ENCODE peak calls at places on chromosomes 13 and 19, in ten cellular contexts. N is testis, O is WERI-Rb-1, X is SK-N-SH, T is heart left ventricle, D is body of pancreas, J is AG04450, V is stomach, K is ovary, Z is fibroblast of villous mesenchyme. A is an unnamed sample.

GRCh38 chr19:33736158-33736557 is 60.5 kb upstream of the KCTD15 start:
- DNase-seq in N (no peak), O (no peak), X (no peak), T (peak), D (no peak), J (no peak), V (no peak), K (no peak), Z (no peak), A (no peak)

GRCh38 chr13:48446454-48446853 is 33.5 kb upstream of the LPAR6 start:
- DNase-seq in N (no peak), O (no peak), X (no peak), T (no peak), D (no peak), J (peak), V (no peak), K (no peak), Z (peak), A (peak)

GRCh38 chr13:31349156-31349555 is 149.4 kb downstream of the B3GLCT start:
- DNase-seq in N (no peak), O (no peak), X (no peak), T (no peak), D (no peak), J (no peak), V (no peak), K (no peak), Z (no peak), A (no peak)

GRCh38 chr13:100514788-100515409 is 73.7 kb downstream of the GGACT start:
- DNase-seq in N (peak), O (peak), X (peak), T (peak), D (peak), J (peak), V (peak), K (peak), Z (peak), A (no peak)

GRCh38 chr19:51006406-51006805 is 5.0 kb upstream of the KLK8 start:
- DNase-seq in N (no peak), O (no peak), X (peak), T (no peak), D (no peak), J (no peak), V (no peak), K (no peak), Z (no peak), A (no peak)

GRCh38 chr13:67619987-67620386 is 389.9 kb upstream of the PCDH9 start:
- DNase-seq in N (no peak), O (no peak), X (no peak), T (no peak), D (no peak), J (peak), V (no peak), K (no peak), Z (no peak), A (peak)

GRCh38 chr13:54945978-54946377 is 1917.4 kb downstream of the OLFM4 start:
- DNase-seq in N (no peak), O (no peak), X (no peak), T (no peak), D (no peak), J (no peak), V (no peak), K (no peak), Z (no peak), A (no peak)

GRCh38 chr19:52638601-52639000 is 446 bp upstream of the ZNF83 start:
- DNase-seq in N (peak), O (no peak), X (peak), T (no peak), D (no peak), J (peak), V (no peak), K (peak), Z (peak), A (no peak)

GRCh38 chr19:10565028-10565566 is 713 bp downstream of the KRI1 start:
- DNase-seq in N (no peak), O (peak), X (peak), T (no peak), D (peak), J (no peak), V (peak), K (peak), Z (peak), A (no peak)

GRCh38 chr13:40581277-40581579 is 85.2 kb downstream of the FOXO1 start:
- DNase-seq in N (no peak), O (no peak), X (no peak), T (no peak), D (no peak), J (no peak), V (no peak), K (no peak), Z (no peak), A (no peak)

GRCh38 chr13:85693889-85694511 is 105.2 kb downstream of the SLITRK6 start:
- DNase-seq in N (no peak), O (no peak), X (no peak), T (no peak), D (no peak), J (no peak), V (no peak), K (no peak), Z (no peak), A (peak)

GRCh38 chr13:72304121-72304745 is 423.2 kb downstream of the MZT1 start:
- DNase-seq in N (no peak), O (no peak), X (no peak), T (no peak), D (no peak), J (no peak), V (no peak), K (no peak), Z (peak), A (peak)

GRCh38 chr19:7533925-7534480 is 1.5 kb upstream of the PNPLA6 start:
- DNase-seq in N (peak), O (peak), X (peak), T (peak), D (peak), J (peak), V (peak), K (peak), Z (peak), A (peak)

GRCh38 chr13:112756081-112756480 is 66.2 kb downstream of the ATP11A start:
- DNase-seq in N (no peak), O (no peak), X (no peak), T (no peak), D (no peak), J (no peak), V (no peak), K (no peak), Z (no peak), A (no peak)

GRCh38 chr19:20367811-20368294 is 197.7 kb downstream of the ZNF737 start:
- DNase-seq in N (peak), O (peak), X (no peak), T (no peak), D (peak), J (no peak), V (peak), K (no peak), Z (no peak), A (no peak)

GRCh38 chr13:100954430-100955361 is 280.1 kb upstream of the TMTC4 start:
- DNase-seq in N (no peak), O (no peak), X (peak), T (no peak), D (no peak), J (no peak), V (no peak), K (no peak), Z (no peak), A (no peak)

GRCh38 chr13:73421310-73421912 is 362.6 kb downstream of the KLF5 start:
- DNase-seq in N (no peak), O (no peak), X (no peak), T (no peak), D (peak), J (no peak), V (peak), K (no peak), Z (no peak), A (peak)

GRCh38 chr13:33260168-33261098 is 25.1 kb downstream of the STARD13 start:
- DNase-seq in N (no peak), O (no peak), X (no peak), T (no peak), D (no peak), J (no peak), V (no peak), K (no peak), Z (peak), A (no peak)

GRCh38 chr19:48963371-48964204 is 1.5 kb upstream of the FTL start:
- DNase-seq in N (peak), O (peak), X (no peak), T (peak), D (peak), J (no peak), V (peak), K (peak), Z (peak), A (no peak)

GRCh38 chr13:23159205-23159586 is 21.6 kb upstream of the SGCG start:
- DNase-seq in N (peak), O (peak), X (peak), T (no peak), D (no peak), J (no peak), V (no peak), K (no peak), Z (peak), A (no peak)

GRCh38 chr13:63497601-63498000 is 2082.0 kb upstream of the PCDH20 start:
- DNase-seq in N (no peak), O (no peak), X (no peak), T (no peak), D (no peak), J (no peak), V (no peak), K (no peak), Z (peak), A (no peak)

GRCh38 chr13:84816567-84817133 is 934.4 kb upstream of the SLITRK1 start:
- DNase-seq in N (no peak), O (no peak), X (no peak), T (no peak), D (no peak), J (no peak), V (no peak), K (no peak), Z (no peak), A (no peak)

GRCh38 chr13:49220035-49220855 is at the start of gene MLNR:
- DNase-seq in N (peak), O (peak), X (peak), T (peak), D (peak), J (no peak), V (no peak), K (no peak), Z (peak), A (no peak)

GRCh38 chr13:105474983-105475382 is 1060.5 kb downstream of the EFNB2 start:
- DNase-seq in N (no peak), O (no peak), X (peak), T (no peak), D (no peak), J (no peak), V (no peak), K (no peak), Z (no peak), A (no peak)

GRCh38 chr19:4715529-4716221 is 8.0 kb downstream of the DPP9 start:
- DNase-seq in N (no peak), O (no peak), X (peak), T (no peak), D (peak), J (no peak), V (peak), K (no peak), Z (no peak), A (no peak)

GRCh38 chr13:38044067-38044466 is 174.5 kb upstream of the TRPC4 start:
- DNase-seq in N (no peak), O (no peak), X (no peak), T (no peak), D (no peak), J (no peak), V (no peak), K (no peak), Z (no peak), A (no peak)

GRCh38 chr13:48192536-48192935 is 40.5 kb upstream of the ITM2B start:
- DNase-seq in N (no peak), O (no peak), X (no peak), T (no peak), D (no peak), J (no peak), V (no peak), K (no peak), Z (no peak), A (no peak)

GRCh38 chr13:30038884-30039283 is 188.5 kb upstream of the UBL3 start:
- DNase-seq in N (no peak), O (peak), X (no peak), T (no peak), D (no peak), J (no peak), V (no peak), K (no peak), Z (peak), A (no peak)

GRCh38 chr19:55210120-55210493 is 806 bp upstream of the PTPRH start:
- DNase-seq in N (no peak), O (no peak), X (no peak), T (no peak), D (peak), J (peak), V (peak), K (no peak), Z (peak), A (peak)

GRCh38 chr13:29993196-29993595 is 142.8 kb upstream of the UBL3 start:
- DNase-seq in N (no peak), O (no peak), X (no peak), T (no peak), D (no peak), J (no peak), V (no peak), K (no peak), Z (no peak), A (no peak)

GRCh38 chr13:45966715-45967114 is 85.8 kb downstream of the ZC3H13 start:
- DNase-seq in N (no peak), O (no peak), X (no peak), T (no peak), D (no peak), J (no peak), V (no peak), K (no peak), Z (no peak), A (no peak)

GRCh38 chr19:49363265-49364082 is at the start of gene DKKL1:
- DNase-seq in N (peak), O (peak), X (peak), T (peak), D (peak), J (peak), V (peak), K (peak), Z (peak), A (peak)

GRCh38 chr13:80037505-80037888 is 303.4 kb downstream of the SPRY2 start:
- DNase-seq in N (no peak), O (no peak), X (no peak), T (no peak), D (no peak), J (peak), V (no peak), K (no peak), Z (peak), A (peak)

GRCh38 chr19:4647676-4648644 is 8.6 kb downstream of the TNFAIP8L1 start:
- DNase-seq in N (peak), O (no peak), X (no peak), T (peak), D (peak), J (no peak), V (no peak), K (peak), Z (no peak), A (no peak)

GRCh38 chr19:54209748-54210494 is 9.3 kb downstream of the RPS9 start:
- DNase-seq in N (peak), O (no peak), X (peak), T (peak), D (peak), J (peak), V (peak), K (peak), Z (peak), A (peak)

GRCh38 chr13:50543767-50544166 is 299.7 kb downstream of the DLEU7 start:
- DNase-seq in N (no peak), O (no peak), X (no peak), T (no peak), D (no peak), J (peak), V (no peak), K (no peak), Z (peak), A (peak)

GRCh38 chr13:25462301-25463125 is 90.7 kb downstream of the ATP8A2 start:
- DNase-seq in N (no peak), O (no peak), X (no peak), T (no peak), D (no peak), J (no peak), V (no peak), K (no peak), Z (peak), A (no peak)

GRCh38 chr19:2034729-2035589 is 16.1 kb downstream of the MKNK2 start:
- DNase-seq in N (peak), O (no peak), X (peak), T (peak), D (peak), J (no peak), V (peak), K (peak), Z (peak), A (no peak)
- H3K4me3 ChIP-seq in N (peak), O (no peak), X (no peak), T (no peak), D (no peak), J (no peak), V (peak), K (no peak), Z (no peak), A (no peak)

GRCh38 chr19:1286859-1287621 is 1.4 kb downstream of the EFNA2 start:
- DNase-seq in N (no peak), O (no peak), X (peak), T (no peak), D (no peak), J (no peak), V (no peak), K (no peak), Z (no peak), A (no peak)
- H3K4me3 ChIP-seq in N (no peak), O (peak), X (peak), T (no peak), D (no peak), J (no peak), V (no peak), K (no peak), Z (no peak), A (no peak)

GRCh38 chr19:18833141-18833476 is 1.4 kb downstream of the UPF1 start:
- DNase-seq in N (no peak), O (no peak), X (no peak), T (no peak), D (no peak), J (no peak), V (no peak), K (no peak), Z (no peak), A (no peak)

GRCh38 chr19:18832331-18833140 is 777 bp downstream of the UPF1 start:
- DNase-seq in N (peak), O (peak), X (peak), T (peak), D (peak), J (no peak), V (no peak), K (peak), Z (no peak), A (no peak)

GRCh38 chr19:18833849-18834643 is 2.3 kb downstream of the UPF1 start:
- DNase-seq in N (no peak), O (no peak), X (no peak), T (peak), D (peak), J (no peak), V (no peak), K (no peak), Z (no peak), A (no peak)

GRCh38 chr19:18831524-18832330 is at the start of gene UPF1:
- DNase-seq in N (peak), O (peak), X (peak), T (peak), D (peak), J (peak), V (peak), K (peak), Z (peak), A (peak)

GRCh38 chr19:18834644-18834984 is 2.9 kb downstream of the UPF1 start:
- DNase-seq in N (no peak), O (no peak), X (no peak), T (no peak), D (no peak), J (no peak), V (no peak), K (no peak), Z (no peak), A (no peak)
- H3K4me3 ChIP-seq in N (no peak), O (no peak), X (no peak), T (no peak), D (no peak), J (peak), V (peak), K (no peak), Z (peak), A (no peak)

GRCh38 chr13:26855921-26856320 is 95.3 kb upstream of the GPR12 start:
- DNase-seq in N (no peak), O (no peak), X (no peak), T (no peak), D (no peak), J (no peak), V (no peak), K (no peak), Z (no peak), A (no peak)
- H3K4me3 ChIP-seq in N (no peak), O (no peak), X (no peak), T (no peak), D (no peak), J (no peak), V (no peak), K (no peak), Z (no peak), A (no peak)

DNA sequence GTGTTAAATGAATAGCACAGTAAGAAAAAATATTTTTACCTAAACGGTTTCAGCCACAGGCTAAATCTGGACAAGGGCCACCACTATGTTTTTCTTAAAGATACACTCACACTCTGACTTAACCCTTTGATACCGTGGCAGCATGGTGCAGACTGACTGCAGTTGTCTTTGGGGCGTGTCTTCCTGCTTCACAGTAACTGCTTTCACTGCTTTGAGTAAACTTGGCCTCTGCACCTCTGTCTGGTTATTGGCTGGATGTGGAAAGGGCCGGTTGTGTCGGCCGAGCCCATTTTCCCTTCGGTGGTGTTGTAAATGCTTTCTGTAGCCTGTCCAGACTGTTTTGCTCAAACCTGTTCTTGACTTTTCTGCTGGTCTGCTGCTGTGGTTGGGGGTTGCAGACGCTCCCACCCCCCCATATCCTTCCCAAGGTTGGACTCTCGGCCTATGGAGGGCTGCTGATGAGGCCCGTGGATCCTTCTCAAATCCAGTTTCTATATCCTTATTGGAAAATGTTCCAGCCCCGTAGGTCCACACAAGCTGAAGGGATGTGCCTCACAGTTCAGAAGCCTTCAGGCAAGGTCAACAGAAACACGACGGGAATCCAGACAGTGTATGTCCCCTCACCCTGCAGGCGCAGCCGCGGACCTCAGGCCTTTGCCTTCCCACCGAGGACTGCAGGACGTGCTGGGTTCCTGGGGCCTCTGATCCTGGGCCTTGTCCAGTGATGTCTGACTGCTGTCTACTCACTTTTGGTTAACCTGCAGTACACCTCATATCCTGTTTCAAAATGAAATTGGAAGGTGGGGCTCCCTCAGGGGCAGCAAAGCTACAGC is 90.2 kb upstream of the RNF113B start:
- DNase-seq in N (no peak), O (no peak), X (no peak), T (no peak), D (peak), J (peak), V (peak), K (no peak), Z (peak), A (no peak)
- H3K4me3 ChIP-seq in N (no peak), O (no peak), X (no peak), T (no peak), D (no peak), J (peak), V (peak), K (no peak), Z (no peak), A (no peak)

GRCh38 chr19:5974721-5975387 is 3.1 kb downstream of the RANBP3 start:
- DNase-seq in N (no peak), O (no peak), X (no peak), T (peak), D (no peak), J (no peak), V (no peak), K (no peak), Z (no peak), A (no peak)
- H3K4me3 ChIP-seq in N (no peak), O (no peak), X (no peak), T (no peak), D (no peak), J (no peak), V (no peak), K (no peak), Z (no peak), A (no peak)

GRCh38 chr19:46350758-46351159 is 3.9 kb downstream of the PPP5C start:
- DNase-seq in N (no peak), O (no peak), X (no peak), T (no peak), D (peak), J (no peak), V (no peak), K (no peak), Z (no peak), A (no peak)

GRCh38 chr19:46353730-46354528 is 7.0 kb downstream of the PPP5C start:
- DNase-seq in N (no peak), O (no peak), X (no peak), T (peak), D (no peak), J (no peak), V (peak), K (no peak), Z (no peak), A (no peak)

GRCh38 chr19:46350029-46350757 is 3.3 kb downstream of the PPP5C start:
- DNase-seq in N (no peak), O (no peak), X (no peak), T (no peak), D (no peak), J (no peak), V (no peak), K (no peak), Z (no peak), A (no peak)

GRCh38 chr19:46349311-46349993 is 2.6 kb downstream of the PPP5C start:
- DNase-seq in N (no peak), O (no peak), X (no peak), T (no peak), D (no peak), J (no peak), V (no peak), K (no peak), Z (no peak), A (no peak)

GRCh38 chr19:46351241-46352041 is 4.6 kb downstream of the PPP5C start:
- DNase-seq in N (no peak), O (no peak), X (no peak), T (no peak), D (peak), J (no peak), V (peak), K (no peak), Z (peak), A (no peak)
- H3K4me3 ChIP-seq in N (no peak), O (no peak), X (no peak), T (no peak), D (no peak), J (no peak), V (no peak), K (no peak), Z (no peak), A (no peak)

A was measured in skeletal muscle cell.